ENCODE peak calls at places on chromosomes 3 and 15, in eight cellular contexts. X is psoas muscle, E is hepatocyte, K is HCT116, G is astrocyte, Q is foreskin keratinocyte, C is body of pancreas, Y is IMR-90. J is an unnamed sample.

GRCh38 chr3:18425641-18426403 is 683 bp upstream of the SATB1 start:
- DNase-seq in K (no peak), Q (no peak), X (peak), E (peak), G (no peak), Y (no peak), C (peak), J (peak)

GRCh38 chr3:171417813-171418212 is 42.4 kb downstream of the TNIK start:
- DNase-seq in E (peak), X (peak), Y (peak), Q (peak), C (peak), K (no peak), G (peak), J (no peak)

GRCh38 chr15:77474987-77475385 is 54.3 kb downstream of the HMG20A start:
- DNase-seq in X (no peak), C (no peak), E (no peak), K (no peak), Y (no peak), G (no peak), Q (no peak), J (no peak)

GRCh38 chr3:44931791-44932190 is 44.2 kb downstream of the ZDHHC3 start:
- DNase-seq in Y (no peak), X (no peak), E (no peak), Q (no peak), C (no peak), G (no peak), K (no peak), J (no peak)

GRCh38 chr3:2765002-2765579 is 345.1 kb downstream of the IL5RA start:
- DNase-seq in C (peak), Y (no peak), K (no peak), X (no peak), G (no peak), E (peak), Q (no peak), J (no peak)

GRCh38 chr3:17032407-17033034 is 147.8 kb downstream of the PLCL2 start:
- DNase-seq in X (no peak), C (peak), E (peak), Q (no peak), Y (peak), G (peak), K (peak), J (peak)

GRCh38 chr3:183306798-183307671 is 54.0 kb downstream of the B3GNT5 start:
- DNase-seq in Q (no peak), G (peak), E (peak), C (peak), X (peak), K (no peak), Y (peak), J (peak)

GRCh38 chr15:25178835-25179672 is 224.3 kb downstream of the SNRPN start:
- DNase-seq in Y (no peak), Q (no peak), C (peak), E (no peak), G (no peak), K (no peak), X (peak), J (no peak)

GRCh38 chr15:74826372-74826819 is at the start of gene CPLX3:
- DNase-seq in C (peak), E (peak), G (no peak), Q (no peak), K (no peak), Y (no peak), X (no peak), J (no peak)

GRCh38 chr3:15936347-15936746 is 138.6 kb upstream of the ANKRD28 start:
- DNase-seq in E (no peak), X (no peak), G (no peak), Q (no peak), Y (peak), K (no peak), C (no peak), J (no peak)

GRCh38 chr3:183449791-183450190 is 21.4 kb upstream of the MCF2L2 start:
- DNase-seq in E (no peak), G (peak), Q (no peak), K (no peak), C (no peak), X (no peak), Y (peak), J (no peak)

GRCh38 chr15:83066034-83066760 is 855 bp downstream of the BTBD1 start:
- DNase-seq in Q (no peak), C (no peak), K (no peak), E (no peak), Y (no peak), G (no peak), X (peak), J (no peak)

GRCh38 chr15:83066761-83067637 is at the start of gene BTBD1:
- DNase-seq in G (peak), C (peak), Y (peak), X (peak), K (peak), E (peak), Q (peak), J (peak)

GRCh38 chr15:83063555-83063954 is 3.5 kb downstream of the BTBD1 start:
- DNase-seq in C (no peak), G (no peak), X (no peak), Y (no peak), E (no peak), K (no peak), Q (no peak), J (peak)

GRCh38 chr15:83064859-83065258 is 2.2 kb downstream of the BTBD1 start:
- DNase-seq in X (no peak), E (no peak), Q (no peak), G (no peak), Y (peak), C (no peak), K (no peak), J (no peak)

DNA sequence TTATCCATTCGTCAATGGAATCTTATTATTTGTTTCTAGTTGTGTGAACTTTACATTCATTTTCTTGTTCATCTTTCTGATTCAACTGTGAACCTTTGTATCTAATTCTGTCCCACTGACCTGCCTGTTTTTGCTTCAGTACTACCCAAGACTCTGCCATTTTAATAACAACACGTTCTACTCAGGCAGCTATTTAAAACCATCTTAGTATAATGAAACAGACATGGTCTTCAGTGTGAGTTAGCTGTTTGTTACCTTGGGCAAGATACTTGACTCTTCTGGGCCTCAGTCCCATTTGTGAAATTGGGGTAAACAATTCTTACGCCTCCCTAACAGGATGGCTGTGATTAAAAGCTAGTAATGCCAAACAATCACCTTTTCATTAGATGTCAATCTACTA is 1.6 kb downstream of the BTBD1 start:
- DNase-seq in K (no peak), G (no peak), X (no peak), Y (no peak), E (no peak), C (no peak), Q (no peak), J (no peak)
- H3K27ac ChIP-seq in K (no peak), G (no peak), X (peak), Y (no peak), E (peak), C (no peak), Q (peak), J (peak)

GRCh38 chr3:189353988-189354735 is 182.4 kb downstream of the TPRG1 start:
- DNase-seq in G (no peak), Q (peak), X (no peak), K (peak), E (peak), C (no peak), Y (no peak), J (no peak)
- H3K27ac ChIP-seq in G (no peak), Q (peak), X (peak), K (no peak), E (peak), C (no peak), Y (no peak), J (no peak)

DNA sequence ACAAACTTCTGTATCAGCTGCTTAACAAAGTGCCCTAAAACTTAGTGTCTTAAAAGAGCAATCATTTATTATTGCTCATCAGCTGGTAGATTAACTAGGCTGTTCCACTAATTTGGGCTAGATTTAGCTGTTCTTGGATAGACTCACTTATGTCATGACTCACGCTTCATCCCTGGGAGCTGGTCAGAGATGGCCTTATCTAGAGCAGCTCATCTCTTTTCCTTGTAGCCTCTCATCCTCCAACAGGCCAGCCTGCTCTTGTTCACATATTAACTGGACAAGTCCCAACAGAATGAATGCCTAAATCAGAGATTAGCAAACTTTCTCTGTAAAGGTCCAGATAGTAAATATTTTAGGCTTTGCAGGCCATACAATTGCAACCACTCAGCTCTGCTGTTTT is 66.9 kb upstream of the PLAAT1 start:
- DNase-seq in C (no peak), Y (no peak), Q (peak), X (no peak), E (no peak), G (no peak), K (no peak), J (no peak)
- H3K27ac ChIP-seq in C (no peak), Y (no peak), Q (no peak), X (no peak), E (no peak), G (no peak), K (no peak), J (no peak)

GRCh38 chr3:174953068-174953467 is 93.9 kb downstream of the NAALADL2 start:
- DNase-seq in K (no peak), X (no peak), C (no peak), Y (no peak), Q (no peak), G (no peak), E (no peak), J (no peak)

GRCh38 chr3:174957081-174957480 is 97.9 kb downstream of the NAALADL2 start:
- DNase-seq in K (no peak), Q (no peak), C (no peak), Y (peak), X (no peak), G (peak), E (no peak), J (no peak)

GRCh38 chr3:174957581-174958001 is 98.5 kb downstream of the NAALADL2 start:
- DNase-seq in C (no peak), X (no peak), G (peak), Y (peak), E (no peak), K (no peak), Q (peak), J (no peak)

GRCh38 chr3:174958671-174959328 is 99.7 kb downstream of the NAALADL2 start:
- DNase-seq in E (no peak), K (no peak), X (no peak), Y (peak), C (no peak), Q (no peak), G (no peak), J (peak)

GRCh38 chr3:174955513-174956001 is 96.4 kb downstream of the NAALADL2 start:
- DNase-seq in X (no peak), K (peak), Y (peak), G (peak), Q (peak), C (no peak), E (peak), J (no peak)
- H3K27ac ChIP-seq in X (no peak), K (no peak), Y (peak), G (peak), Q (peak), C (no peak), E (no peak), J (no peak)

DNA sequence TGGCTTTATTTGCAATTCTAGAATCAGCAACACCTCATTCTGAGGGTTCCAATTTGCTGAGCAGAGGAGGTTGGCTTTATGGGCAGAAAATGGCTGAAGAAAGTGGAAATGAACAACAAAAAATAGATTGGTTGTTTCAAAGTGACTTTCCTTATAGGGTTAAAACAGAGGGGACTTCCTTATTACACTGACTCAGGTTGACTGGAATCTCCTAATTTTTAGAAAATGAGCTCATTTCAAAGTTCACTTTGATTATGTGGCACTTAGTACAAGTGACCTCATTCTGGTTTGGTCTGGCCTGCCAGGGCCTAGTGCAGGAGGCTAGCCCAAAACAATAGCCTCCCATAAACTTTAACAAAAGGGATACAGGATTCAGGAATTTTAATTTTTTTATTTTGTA is 41.4 kb downstream of the NFKBIZ start:
- DNase-seq in Q (peak), C (no peak), G (peak), K (no peak), E (no peak), X (no peak), Y (peak), J (no peak)
- H3K27ac ChIP-seq in Q (no peak), C (no peak), G (peak), K (no peak), E (peak), X (no peak), Y (no peak), J (no peak)

DNA sequence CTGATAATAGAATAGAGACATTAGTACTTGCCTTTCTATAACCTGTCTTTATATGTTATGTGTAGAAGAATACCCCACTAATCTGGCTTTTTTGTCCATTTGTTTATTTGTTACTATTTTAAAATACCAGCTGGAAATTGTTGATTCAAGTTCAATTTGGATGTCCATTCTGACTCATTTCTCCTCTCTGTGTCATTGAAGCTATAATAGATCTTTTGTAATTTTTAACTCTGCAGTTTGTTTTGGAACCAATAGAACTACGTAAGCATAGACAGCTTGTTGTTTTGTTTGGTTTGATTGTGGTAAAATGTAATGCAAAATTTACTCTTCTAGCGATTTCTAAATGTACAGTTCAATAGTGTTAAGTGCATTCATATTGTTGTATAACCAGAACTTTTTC is 390.4 kb downstream of the ZIC1 start:
- DNase-seq in X (no peak), K (no peak), Q (no peak), C (no peak), E (no peak), G (no peak), Y (no peak), J (no peak)
- H3K27ac ChIP-seq in X (no peak), K (no peak), Q (no peak), C (no peak), E (no peak), G (no peak), Y (no peak), J (no peak)

GRCh38 chr15:31487811-31488436 is 161.3 kb downstream of the KLF13 start:
- DNase-seq in E (no peak), X (no peak), Y (peak), Q (no peak), G (peak), C (peak), K (no peak), J (no peak)
- H3K27ac ChIP-seq in E (no peak), X (no peak), Y (no peak), Q (peak), G (no peak), C (peak), K (peak), J (no peak)

GRCh38 chr3:46942481-46943236 is 33.9 kb downstream of the CCDC12 start:
- DNase-seq in C (no peak), X (no peak), Q (no peak), Y (no peak), G (no peak), K (no peak), E (no peak), J (no peak)

GRCh38 chr3:46946416-46946815 is 30.1 kb downstream of the CCDC12 start:
- DNase-seq in G (no peak), Q (peak), Y (no peak), X (no peak), E (peak), C (peak), K (no peak), J (no peak)

GRCh38 chr3:46944191-46944590 is 32.4 kb downstream of the CCDC12 start:
- DNase-seq in C (no peak), Q (no peak), E (no peak), Y (no peak), G (no peak), K (no peak), X (no peak), J (no peak)

GRCh38 chr3:46942079-46942478 is 34.5 kb downstream of the CCDC12 start:
- DNase-seq in Y (no peak), C (peak), E (no peak), Q (no peak), X (no peak), K (no peak), G (no peak), J (no peak)

DNA sequence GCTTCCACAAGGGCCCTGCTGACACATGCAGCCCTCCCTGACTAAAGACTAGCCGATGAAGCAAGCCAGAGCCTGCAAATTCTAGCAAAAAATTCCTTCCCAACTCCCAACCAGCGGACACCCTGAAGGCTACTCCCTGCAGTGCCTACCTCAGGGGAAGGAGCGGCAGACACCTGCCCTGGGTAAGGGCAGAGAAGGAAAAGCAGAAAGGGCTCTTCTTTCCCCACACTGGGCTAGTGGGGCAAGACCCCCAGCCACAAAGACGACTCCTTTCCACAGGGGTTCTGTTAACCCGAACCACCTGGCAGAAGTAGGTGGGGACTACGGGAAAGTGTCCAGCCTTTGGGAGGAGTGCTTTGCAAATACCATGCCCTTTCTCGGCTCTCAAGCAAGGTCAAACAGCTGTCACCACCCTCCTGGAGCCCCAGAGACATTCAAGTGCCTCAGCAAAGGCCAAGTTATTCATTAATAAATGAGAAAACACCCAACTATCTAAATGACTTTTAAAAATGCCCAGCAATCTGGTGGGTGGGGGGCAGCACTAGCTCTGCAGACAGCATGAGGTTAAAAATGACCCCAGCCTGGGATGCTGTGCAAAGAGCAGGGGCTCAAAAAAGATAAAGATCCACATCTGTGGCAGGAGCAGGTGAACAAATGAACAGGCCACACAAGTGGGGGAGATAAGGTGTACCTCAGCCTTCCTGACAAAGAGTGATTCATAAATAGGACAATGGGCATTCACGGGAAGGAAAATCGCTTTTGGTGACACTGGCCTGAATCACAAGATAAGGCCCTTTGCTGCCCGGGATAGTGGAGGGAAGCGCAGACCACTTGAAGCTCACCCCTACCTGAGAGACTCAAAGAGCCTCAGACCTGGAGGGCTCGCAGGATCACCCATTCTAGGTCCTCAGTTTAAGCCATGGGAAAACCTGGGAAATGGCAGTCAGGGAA is 33.0 kb downstream of the CCDC12 start:
- DNase-seq in Q (peak), E (peak), K (peak), X (no peak), C (peak), Y (no peak), G (peak), J (no peak)
- H3K27ac ChIP-seq in Q (peak), E (peak), K (peak), X (peak), C (peak), Y (no peak), G (no peak), J (no peak)

GRCh38 chr15:68100194-68100593 is 46.1 kb downstream of the PIAS1 start:
- DNase-seq in C (no peak), K (no peak), E (no peak), G (no peak), Y (no peak), Q (no peak), X (no peak), J (no peak)

GRCh38 chr15:68096099-68096498 is 42.0 kb downstream of the PIAS1 start:
- DNase-seq in E (no peak), K (no peak), Q (no peak), Y (no peak), X (no peak), G (no peak), C (no peak), J (no peak)

GRCh38 chr15:68091743-68092142 is 37.6 kb downstream of the PIAS1 start:
- DNase-seq in C (no peak), G (no peak), K (no peak), Y (no peak), Q (no peak), X (no peak), E (no peak), J (no peak)

GRCh38 chr15:68098465-68098864 is 44.4 kb downstream of the PIAS1 start:
- DNase-seq in Q (no peak), E (no peak), X (no peak), K (no peak), C (no peak), Y (no peak), G (no peak), J (no peak)

DNA sequence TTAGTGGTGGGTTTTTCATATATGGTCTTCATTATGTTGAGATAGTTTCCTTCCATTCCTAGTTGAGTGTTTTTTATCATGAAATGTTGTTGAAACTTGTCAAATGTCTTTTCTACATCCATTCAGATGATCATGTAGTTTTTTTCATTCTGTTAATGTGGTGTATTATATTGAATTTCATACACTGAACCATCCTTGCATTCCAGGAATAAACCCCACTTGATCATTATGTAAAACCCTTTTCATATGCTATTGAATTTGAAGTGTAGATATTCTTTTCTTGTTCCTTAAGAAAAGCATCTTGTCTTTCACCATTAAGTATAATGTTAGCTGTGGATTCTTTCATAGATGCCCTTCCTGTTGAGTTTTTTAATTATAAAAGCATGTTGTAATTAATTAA is 42.9 kb downstream of the PIAS1 start:
- DNase-seq in C (no peak), Q (no peak), G (no peak), E (no peak), X (no peak), Y (no peak), K (no peak), J (no peak)
- H3K27ac ChIP-seq in C (no peak), Q (no peak), G (no peak), E (no peak), X (no peak), Y (no peak), K (no peak), J (no peak)